ENCODE peak calls at places on chromosomes 13 and 19, in four cellular contexts. One of them, this sample, is unnamed.

GRCh38 chr19:32773126-32773525 is 53.6 kb downstream of the TDRD12 start:
- DNase-seq in upper lobe of right lung: no peak
- DNase-seq in psoas muscle: no peak
- DNase-seq in pancreas: no peak
- DNase-seq in this sample: no peak

GRCh38 chr13:92843549-92843948 is 383.1 kb upstream of the GPC6 start:
- DNase-seq in upper lobe of right lung: no peak
- DNase-seq in psoas muscle: no peak
- DNase-seq in pancreas: no peak
- DNase-seq in this sample: no peak

GRCh38 chr19:53102701-53103140 is 501 bp downstream of the ZNF160 start:
- DNase-seq in upper lobe of right lung: peak
- DNase-seq in psoas muscle: peak
- DNase-seq in pancreas: peak
- DNase-seq in this sample: no peak

GRCh38 chr13:47798906-47799305 is 202.2 kb downstream of the SUCLA2 start:
- DNase-seq in upper lobe of right lung: no peak
- DNase-seq in psoas muscle: no peak
- DNase-seq in pancreas: no peak
- DNase-seq in this sample: no peak

GRCh38 chr13:21031594-21031993 is 29.8 kb downstream of the LATS2 start:
- DNase-seq in pancreas: no peak
- DNase-seq in psoas muscle: no peak
- DNase-seq in upper lobe of right lung: no peak
- DNase-seq in this sample: no peak

GRCh38 chr13:97933736-97934135 is 19.7 kb upstream of the IPO5 start:
- DNase-seq in pancreas: no peak
- DNase-seq in psoas muscle: no peak
- DNase-seq in upper lobe of right lung: no peak
- DNase-seq in this sample: no peak

GRCh38 chr19:8811315-8812172 is 20.6 kb downstream of the ZNF558 start:
- DNase-seq in upper lobe of right lung: no peak
- DNase-seq in psoas muscle: no peak
- DNase-seq in pancreas: no peak
- DNase-seq in this sample: no peak

GRCh38 chr19:48133094-48133493 is 22.5 kb upstream of the PLA2G4C start:
- DNase-seq in pancreas: no peak
- DNase-seq in psoas muscle: no peak
- DNase-seq in upper lobe of right lung: no peak
- DNase-seq in this sample: no peak

GRCh38 chr19:20287070-20287469 is 120.1 kb downstream of the ZNF486 start:
- DNase-seq in upper lobe of right lung: no peak
- DNase-seq in psoas muscle: no peak
- DNase-seq in pancreas: no peak
- DNase-seq in this sample: no peak

DNA sequence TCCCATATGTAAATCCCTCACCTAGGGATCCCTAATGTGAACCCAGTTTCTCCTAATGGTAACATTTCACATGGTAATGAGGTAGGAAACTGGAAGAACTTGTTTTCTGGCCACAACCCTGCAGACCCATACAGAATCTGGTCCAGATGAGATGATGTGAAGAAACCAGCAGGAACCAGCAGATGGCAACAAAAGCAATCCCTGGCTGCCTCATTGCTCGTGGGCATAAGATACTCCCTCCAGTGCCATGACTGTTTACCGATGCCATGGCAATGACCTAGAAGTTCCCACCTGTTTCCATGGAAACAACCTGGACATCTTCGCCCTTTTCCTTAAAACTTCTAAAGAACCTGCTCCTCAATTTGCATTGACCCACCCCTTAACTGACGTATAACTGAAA is 1.4 kb upstream of the CD209 start:
- DNase-seq in pancreas: no peak
- DNase-seq in psoas muscle: no peak
- DNase-seq in upper lobe of right lung: no peak
- DNase-seq in this sample: no peak
- TF ChIP-seq CTCF in pancreas: no peak
- TF ChIP-seq CTCF in psoas muscle: no peak
- TF ChIP-seq CTCF in upper lobe of right lung: peak
- TF ChIP-seq CTCF in this sample: peak

DNA sequence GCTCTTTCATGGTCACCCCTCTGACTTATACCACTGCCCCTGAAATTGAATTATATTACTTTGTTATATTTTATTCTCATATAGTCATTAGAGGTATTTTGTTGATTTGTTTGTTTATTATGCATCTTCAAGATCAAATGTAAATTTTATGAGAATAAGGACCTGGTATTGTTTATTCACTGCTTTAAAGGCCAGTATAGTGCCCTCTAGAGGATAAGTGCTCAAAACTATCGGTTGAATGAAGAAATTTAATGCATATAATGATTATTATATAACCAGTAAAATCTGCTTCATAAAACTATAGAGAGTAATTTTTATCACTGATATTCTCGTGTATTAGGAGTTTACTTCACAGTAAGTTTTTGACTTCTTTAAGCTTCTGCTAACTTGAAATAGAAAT is 1401.9 kb downstream of the SLITRK1 start:
- DNase-seq in upper lobe of right lung: no peak
- DNase-seq in psoas muscle: no peak
- DNase-seq in pancreas: no peak
- DNase-seq in this sample: no peak
- TF ChIP-seq CTCF in upper lobe of right lung: no peak
- TF ChIP-seq CTCF in psoas muscle: no peak
- TF ChIP-seq CTCF in pancreas: no peak
- TF ChIP-seq CTCF in this sample: peak

GRCh38 chr19:10514211-10515145 is 2.8 kb downstream of the S1PR5 start:
- DNase-seq in pancreas: no peak
- DNase-seq in psoas muscle: no peak
- DNase-seq in upper lobe of right lung: no peak
- DNase-seq in this sample: no peak
- TF ChIP-seq CTCF in pancreas: no peak
- TF ChIP-seq CTCF in psoas muscle: no peak
- TF ChIP-seq CTCF in upper lobe of right lung: no peak
- TF ChIP-seq CTCF in this sample: no peak

GRCh38 chr19:3653865-3654513 is 27.4 kb upstream of the CACTIN start:
- DNase-seq in upper lobe of right lung: no peak
- DNase-seq in pancreas: no peak
- DNase-seq in psoas muscle: no peak
- DNase-seq in this sample: no peak
- TF ChIP-seq CTCF in upper lobe of right lung: no peak
- TF ChIP-seq CTCF in pancreas: no peak
- TF ChIP-seq CTCF in psoas muscle: no peak
- TF ChIP-seq CTCF in this sample: peak

DNA sequence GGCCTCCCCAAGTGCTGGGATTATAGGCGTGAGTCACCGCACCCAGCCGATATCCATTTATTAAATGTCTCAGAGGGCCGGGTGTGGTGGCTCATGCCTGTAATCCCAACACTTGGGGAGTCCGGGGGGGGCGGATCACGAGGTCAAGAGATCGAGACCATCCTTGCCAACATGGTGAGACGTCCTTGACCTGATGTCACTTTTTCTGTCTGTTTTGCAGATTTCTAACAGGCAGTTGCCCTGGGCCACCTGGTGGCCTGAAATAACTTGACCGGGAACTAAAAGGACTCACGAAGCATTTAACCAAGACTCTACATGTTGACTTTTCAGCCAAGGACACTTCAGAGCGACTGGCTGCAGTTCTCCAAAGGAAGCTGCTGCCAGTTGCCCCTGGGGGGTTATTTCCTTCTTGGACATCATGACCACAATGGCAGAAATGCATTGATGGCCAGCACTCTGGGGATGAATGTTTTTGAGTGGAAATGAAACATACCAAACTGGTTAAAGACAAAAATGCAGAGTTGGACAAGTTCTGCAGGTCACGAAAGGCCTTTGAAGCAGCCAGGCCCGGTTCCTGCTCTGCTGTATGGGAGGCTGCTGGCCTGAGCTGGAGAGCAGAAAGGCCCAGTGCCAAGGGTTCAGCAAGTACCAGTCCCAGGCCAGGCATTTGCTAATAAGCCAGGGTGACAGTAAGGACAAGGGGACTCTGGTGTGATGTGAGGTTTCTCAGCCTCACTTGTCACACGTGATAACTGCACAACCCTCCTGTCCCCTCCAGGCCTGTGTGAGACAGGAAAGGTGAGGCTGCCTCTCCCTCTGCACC is 8.3 kb downstream of the ZNF837 start:
- DNase-seq in psoas muscle: no peak
- DNase-seq in upper lobe of right lung: no peak
- DNase-seq in pancreas: no peak
- DNase-seq in this sample: no peak
- TF ChIP-seq CTCF in psoas muscle: no peak
- TF ChIP-seq CTCF in upper lobe of right lung: peak
- TF ChIP-seq CTCF in pancreas: no peak
- TF ChIP-seq CTCF in this sample: no peak

GRCh38 chr13:70795484-70795883 is 687.2 kb upstream of the KLHL1 start:
- DNase-seq in pancreas: no peak
- DNase-seq in upper lobe of right lung: no peak
- DNase-seq in psoas muscle: no peak
- DNase-seq in this sample: no peak

DNA sequence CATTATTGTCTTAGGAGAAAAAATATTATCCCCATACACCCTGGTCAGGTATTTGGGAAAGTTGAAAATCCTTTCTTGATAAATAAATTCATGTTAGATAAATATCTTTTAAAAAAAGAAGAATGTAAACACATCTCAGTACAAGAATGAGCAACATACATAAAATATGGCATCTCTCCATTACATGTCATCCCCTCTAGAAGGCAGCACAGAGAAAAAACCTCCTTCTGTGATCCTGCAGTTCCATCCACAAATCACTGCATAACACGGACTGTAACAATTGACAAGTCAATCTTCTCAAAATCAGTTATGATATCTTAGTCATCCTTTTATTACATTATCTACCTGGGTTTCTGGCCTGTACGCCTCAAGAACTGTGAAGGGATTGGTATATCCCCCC is 683.9 kb upstream of the KLHL1 start:
- DNase-seq in psoas muscle: no peak
- DNase-seq in pancreas: no peak
- DNase-seq in upper lobe of right lung: no peak
- DNase-seq in this sample: no peak
- TF ChIP-seq CTCF in psoas muscle: no peak
- TF ChIP-seq CTCF in pancreas: no peak
- TF ChIP-seq CTCF in upper lobe of right lung: no peak
- TF ChIP-seq CTCF in this sample: peak

DNA sequence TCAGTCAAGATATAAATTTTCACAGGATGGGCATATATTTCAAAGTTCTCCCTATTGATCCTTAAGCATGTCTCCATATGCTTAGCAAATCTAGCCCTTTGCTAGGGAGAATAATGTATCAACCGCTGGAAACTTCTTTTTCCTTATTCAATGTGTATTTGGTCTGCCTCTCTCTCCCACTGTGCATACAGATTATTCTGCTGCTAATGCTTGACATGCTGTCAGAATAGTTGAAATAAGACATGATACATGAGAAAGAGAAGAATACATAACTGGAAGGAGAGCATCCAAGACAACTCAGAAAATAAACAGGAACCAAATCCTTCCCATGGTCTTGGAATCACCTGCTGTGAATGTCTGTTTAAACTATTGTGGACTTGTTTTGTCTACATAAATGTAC is 1103.1 kb downstream of the EFNB2 start:
- DNase-seq in pancreas: no peak
- DNase-seq in upper lobe of right lung: no peak
- DNase-seq in psoas muscle: no peak
- DNase-seq in this sample: no peak
- TF ChIP-seq CTCF in pancreas: no peak
- TF ChIP-seq CTCF in upper lobe of right lung: no peak
- TF ChIP-seq CTCF in psoas muscle: no peak
- TF ChIP-seq CTCF in this sample: no peak

DNA sequence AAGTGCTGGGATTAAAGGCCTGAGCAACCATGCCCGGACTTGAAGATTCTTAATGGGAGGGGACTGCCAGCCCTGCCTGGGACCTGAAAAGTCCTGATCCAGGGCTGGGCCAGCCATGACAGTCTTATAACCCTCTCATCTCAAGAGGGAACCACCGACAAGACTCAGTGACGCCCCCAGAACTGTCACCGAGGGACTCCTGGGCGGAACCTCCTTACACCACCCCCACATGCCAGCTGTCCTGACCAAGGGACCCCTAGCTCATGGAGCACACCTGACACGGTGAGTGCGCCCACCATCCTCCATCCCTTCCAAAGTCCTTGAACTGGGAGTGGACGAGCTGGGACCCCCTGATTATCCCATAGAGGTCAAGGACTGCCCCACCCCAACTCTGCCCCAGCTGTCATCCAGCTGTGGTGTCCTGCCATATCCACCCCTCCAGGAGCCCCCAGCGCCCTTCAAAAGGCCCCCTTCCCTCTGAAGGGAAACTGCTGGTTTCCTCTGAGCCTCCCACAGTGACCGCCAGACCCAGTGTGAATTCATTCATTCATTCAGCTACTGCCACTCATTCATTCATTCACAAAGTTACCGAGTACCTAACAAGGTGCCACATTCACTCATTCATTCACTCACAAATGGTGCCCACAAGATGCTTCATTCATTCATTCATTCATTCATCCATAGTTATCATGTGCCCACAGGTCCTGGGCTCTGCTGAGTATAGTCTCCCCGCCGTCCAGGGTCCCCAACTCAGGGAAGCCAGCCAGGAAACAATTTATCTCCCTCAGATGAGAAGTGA is 3.7 kb downstream of the NDUFA11 start:
- DNase-seq in upper lobe of right lung: no peak
- DNase-seq in pancreas: no peak
- DNase-seq in psoas muscle: no peak
- DNase-seq in this sample: no peak
- TF ChIP-seq CTCF in upper lobe of right lung: no peak
- TF ChIP-seq CTCF in pancreas: no peak
- TF ChIP-seq CTCF in psoas muscle: no peak
- TF ChIP-seq CTCF in this sample: no peak

This sample was measured in D721Med.